ENCODE peak calls at places on chromosomes 2 and 18, in five cellular contexts. A is SK-N-SH, X is neural progenitor cell, C is HCT116, Q is GM23338. N is an unnamed sample. For H3K4me1 and H3K79me2, the result is how much of the 10 kb centered on the place peaks cover.

GRCh38 chr2:207974214-207974600 is 51.1 kb downstream of the PLEKHM3 start:
- DNase-seq in A (no peak), X (no peak), C (no peak), Q (peak), N (no peak)

GRCh38 chr2:237305579-237305978 is 108.4 kb downstream of the COL6A3 start:
- DNase-seq in A (no peak), X (no peak), C (no peak), Q (no peak), N (peak)

GRCh38 chr2:188293601-188294482 is 2.2 kb downstream of the GULP1 start:
- DNase-seq in A (peak), X (peak), C (peak), Q (no peak), N (peak)

GRCh38 chr2:9757430-9758287 is 85.6 kb upstream of the TAF1B start:
- DNase-seq in A (no peak), X (peak), C (no peak), Q (peak), N (peak)

GRCh38 chr18:20960735-20961134 is 150.9 kb downstream of the ROCK1 start:
- DNase-seq in A (no peak), X (no peak), C (no peak), Q (no peak), N (no peak)

GRCh38 chr2:85902496-85902895 is 13.7 kb upstream of the ST3GAL5 start:
- DNase-seq in A (no peak), X (no peak), C (no peak), Q (no peak), N (peak)

GRCh38 chr2:173288561-173288960 is 66.1 kb upstream of the CDCA7 start:
- DNase-seq in A (no peak), X (no peak), C (no peak), Q (no peak), N (peak)

GRCh38 chr2:48306409-48307284 is 223.3 kb upstream of the STON1 start:
- DNase-seq in A (no peak), X (no peak), C (no peak), Q (no peak), N (peak)

GRCh38 chr2:83899271-83899670 is 559.8 kb downstream of the SUCLG1 start:
- DNase-seq in A (no peak), X (no peak), C (no peak), Q (no peak), N (no peak)

GRCh38 chr2:120779781-120780283 is 44.2 kb downstream of the GLI2 start:
- DNase-seq in A (no peak), X (peak), C (no peak), Q (peak), N (peak)

GRCh38 chr2:64873472-64873924 is 115.7 kb upstream of the SLC1A4 start:
- DNase-seq in A (peak), X (peak), C (peak), Q (peak), N (peak)

GRCh38 chr18:8341481-8342230 is 267.6 kb upstream of the RAB12 start:
- DNase-seq in A (no peak), X (no peak), C (no peak), Q (peak), N (peak)

GRCh38 chr2:64637931-64638330 is 15.8 kb downstream of the SERTAD2 start:
- DNase-seq in A (no peak), X (no peak), C (no peak), Q (no peak), N (peak)

GRCh38 chr2:70515938-70516337 is 37.7 kb downstream of the TGFA start:
- DNase-seq in A (no peak), X (no peak), C (no peak), Q (no peak), N (peak)

GRCh38 chr18:71809711-71810110 is 734.4 kb downstream of the CBLN2 start:
- DNase-seq in A (no peak), X (no peak), C (no peak), Q (no peak), N (no peak)

GRCh38 chr2:202067589-202067988 is 5.5 kb upstream of the KIAA2012 start:
- DNase-seq in A (no peak), X (no peak), C (no peak), Q (no peak), N (no peak)

DNA sequence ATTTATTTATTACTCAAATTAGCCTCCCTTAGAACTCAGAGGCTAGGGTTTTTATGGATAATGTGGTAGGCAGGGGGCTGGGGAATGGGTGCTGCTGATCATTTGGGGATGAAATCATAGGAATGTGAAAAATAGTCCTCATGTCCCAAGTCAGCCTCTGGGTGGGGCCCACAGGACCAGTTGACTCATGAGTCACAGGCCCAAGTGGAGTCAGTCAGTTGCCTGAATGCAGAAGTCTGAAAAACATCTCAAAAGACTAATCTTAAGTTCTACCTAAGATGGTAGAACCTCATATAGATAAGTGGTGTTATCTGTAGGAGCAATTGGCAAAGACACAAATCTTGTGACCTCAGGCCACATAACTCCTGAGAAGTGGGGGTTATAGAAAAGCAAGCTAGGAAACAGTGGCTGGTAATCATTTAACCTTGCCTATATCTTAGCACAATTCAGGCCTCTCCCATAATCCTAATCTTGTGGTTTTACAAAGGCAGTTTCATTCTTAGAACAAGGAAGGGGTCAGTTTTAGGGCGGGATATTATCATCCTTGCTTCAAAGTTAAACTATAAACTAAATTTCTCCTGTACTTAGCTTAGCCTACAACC is 257.1 kb upstream of the SPOPL start:
- DNase-seq in A (no peak), X (no peak), C (no peak), Q (no peak), N (peak)
- TF ChIP-seq EZH2phosphoT487 in A (no peak), X (no peak), C (no peak), Q (no peak), N (no peak)

GRCh38 chr18:58361212-58361611 is 267.7 kb downstream of the ALPK2 start:
- DNase-seq in A (no peak), X (no peak), C (no peak), Q (no peak), N (no peak)

GRCh38 chr18:58363767-58364540 is 264.9 kb downstream of the ALPK2 start:
- DNase-seq in A (no peak), X (no peak), C (no peak), Q (no peak), N (peak)

GRCh38 chr18:58360324-58360723 is 268.6 kb downstream of the ALPK2 start:
- DNase-seq in A (no peak), X (no peak), C (no peak), Q (no peak), N (no peak)

GRCh38 chr18:58362829-58363231 is 266.1 kb downstream of the ALPK2 start:
- DNase-seq in A (no peak), X (no peak), C (no peak), Q (no peak), N (no peak)

DNA sequence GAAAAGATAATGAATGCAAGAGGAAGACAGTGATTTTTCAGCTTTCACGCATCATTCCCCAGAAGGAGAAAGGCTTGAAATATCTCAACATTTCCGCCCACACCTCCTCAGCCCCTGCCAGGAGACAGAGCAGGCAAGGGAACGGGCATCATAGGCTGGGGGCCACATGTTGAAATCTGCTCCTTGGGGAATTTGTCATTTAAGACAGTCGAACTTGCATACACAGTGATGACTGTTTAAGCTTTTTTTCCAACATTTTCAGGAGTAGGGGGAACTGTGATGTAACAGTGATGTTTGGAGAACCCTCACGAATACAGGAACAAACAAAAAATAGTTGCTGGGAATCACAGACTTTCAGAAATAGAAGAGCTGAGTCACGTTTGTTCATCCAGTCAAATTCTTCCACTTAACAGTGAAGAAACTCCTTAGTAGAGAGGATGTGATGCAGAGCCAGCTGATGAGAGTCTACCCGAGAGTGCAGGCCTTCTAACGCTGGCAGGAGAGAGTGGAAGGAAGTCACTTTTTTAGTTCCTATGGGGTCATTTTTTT is 266.8 kb downstream of the ALPK2 start:
- DNase-seq in A (no peak), X (no peak), C (no peak), Q (no peak), N (peak)
- H3K4me1 ChIP-seq in A (under half), X (under half), C (under half), Q (under half), N (under half)

GRCh38 chr2:159515482-159515881 is 100.9 kb downstream of the BAZ2B start:
- DNase-seq in A (no peak), X (no peak), C (no peak), Q (no peak), N (peak)

GRCh38 chr2:159508140-159508539 is 108.2 kb downstream of the BAZ2B start:
- DNase-seq in A (no peak), X (no peak), C (no peak), Q (no peak), N (no peak)

GRCh38 chr2:159518321-159519005 is 97.9 kb downstream of the BAZ2B start:
- DNase-seq in A (no peak), X (no peak), C (no peak), Q (peak), N (no peak)

GRCh38 chr2:159516241-159516758 is 100.0 kb downstream of the BAZ2B start:
- DNase-seq in A (peak), X (peak), C (peak), Q (peak), N (peak)

GRCh38 chr2:159513745-159514144 is 102.6 kb downstream of the BAZ2B start:
- DNase-seq in A (no peak), X (no peak), C (no peak), Q (no peak), N (no peak)
- H3K79me2 ChIP-seq in A (under half), X (under half), C (under half), Q (under half), N (under half)

GRCh38 chr18:54239091-54239490 is 14.6 kb upstream of the MBD2 start:
- DNase-seq in A (no peak), X (no peak), C (no peak), Q (no peak), N (no peak)

GRCh38 chr18:54241483-54241882 is 17.0 kb upstream of the MBD2 start:
- DNase-seq in A (no peak), X (no peak), C (no peak), Q (no peak), N (no peak)

GRCh38 chr18:54238181-54238936 is 13.9 kb upstream of the MBD2 start:
- DNase-seq in A (no peak), X (no peak), C (no peak), Q (no peak), N (no peak)

GRCh38 chr18:54242327-54242726 is 17.9 kb upstream of the MBD2 start:
- DNase-seq in A (no peak), X (no peak), C (no peak), Q (no peak), N (no peak)

DNA sequence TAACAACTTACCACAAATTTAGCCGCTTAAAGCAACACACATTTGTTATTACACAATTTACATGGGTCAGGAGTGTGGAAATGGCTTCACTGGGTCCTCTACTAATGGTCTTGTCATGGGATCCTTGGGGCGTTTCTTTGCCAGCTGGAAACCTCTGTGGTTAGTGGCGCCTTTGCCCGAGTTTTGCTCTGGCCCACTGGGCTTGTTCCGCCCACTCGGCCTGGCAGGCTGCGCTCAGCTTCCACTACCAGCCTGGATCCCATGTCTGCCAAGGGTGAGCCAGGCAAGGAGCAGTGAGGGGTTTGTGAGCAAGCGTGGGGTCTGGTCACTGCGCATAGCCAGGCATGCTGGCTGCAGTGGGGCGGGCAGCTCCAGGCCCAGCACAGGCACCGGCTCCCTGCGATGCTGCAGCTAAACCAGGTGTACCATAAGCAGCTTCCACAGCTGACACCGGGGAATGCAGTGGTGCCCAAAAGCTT is 16.2 kb upstream of the MBD2 start:
- DNase-seq in A (no peak), X (no peak), C (no peak), Q (no peak), N (no peak)
- TF ChIP-seq EZH2phosphoT487 in A (no peak), X (no peak), C (no peak), Q (no peak), N (no peak)